ENCODE peak calls at places on chromosomes 16 and 17, in six cellular contexts. N, W, P, O, G and Y are unnamed samples.

GRCh38 chr16:82016964-82017363 is 5.7 kb upstream of the SDR42E1 start:
- DNase-seq in P (no peak), O (no peak), G (no peak), N (peak; percentile 98), W (peak; percentile 17), Y (no peak)

GRCh38 chr17:64354824-64355535 is 35.7 kb downstream of the PECAM1 start:
- DNase-seq in N (peak; percentile 58), O (no peak), G (no peak), P (no peak), W (no peak), Y (no peak)

GRCh38 chr17:37220609-37220953 is 155.2 kb upstream of the C17orf78 start:
- DNase-seq in P (no peak), G (no peak), O (no peak), N (peak; percentile 39), W (no peak), Y (no peak)

GRCh38 chr16:87119748-87120147 is 197.4 kb downstream of the C16orf95 start:
- DNase-seq in P (no peak), O (no peak), G (no peak), N (no peak), W (no peak), Y (no peak)

GRCh38 chr17:5592382-5592781 is 8.1 kb upstream of the NLRP1 start:
- DNase-seq in P (no peak), W (no peak), N (peak; percentile 52), G (no peak), O (no peak), Y (no peak)

GRCh38 chr16:24984101-24984500 is 31.1 kb downstream of the ARHGAP17 start:
- DNase-seq in O (no peak), W (no peak), N (no peak), P (no peak), G (no peak), Y (no peak)

GRCh38 chr16:27285676-27286196 is 17.2 kb upstream of the NSMCE1 start:
- DNase-seq in O (no peak), P (no peak), N (no peak), G (peak; percentile 47), W (peak; percentile 31), Y (no peak)

GRCh38 chr16:89491238-89491869 is 993 bp upstream of the ANKRD11 start:
- DNase-seq in O (no peak), P (no peak), N (peak; percentile 42), W (no peak), G (no peak), Y (no peak)

GRCh38 chr17:76716834-76717205 is 6.1 kb upstream of the MXRA7 start:
- DNase-seq in P (no peak), N (peak; percentile 98), W (no peak), G (no peak), O (no peak), Y (no peak)

GRCh38 chr16:12971216-12971615 is 69.8 kb downstream of the SHISA9 start:
- DNase-seq in W (no peak), G (no peak), O (peak; percentile 45), N (peak; percentile 46), P (peak; percentile 94), Y (no peak)

GRCh38 chr17:32971171-32971570 is 20.5 kb upstream of the SPACA3 start:
- DNase-seq in G (no peak), P (no peak), W (no peak), O (no peak), N (peak; percentile 34), Y (no peak)

GRCh38 chr17:49031965-49032928 is 35.1 kb downstream of the IGF2BP1 start:
- DNase-seq in P (no peak), G (no peak), O (peak; percentile 67), N (peak; percentile 77), W (peak; percentile 27), Y (no peak)

GRCh38 chr16:16118337-16118736 is 105.0 kb downstream of the ABCC6 start:
- DNase-seq in N (no peak), W (no peak), O (no peak), G (no peak), P (no peak), Y (no peak)

GRCh38 chr16:16121185-16121727 is 102.0 kb downstream of the ABCC6 start:
- DNase-seq in O (no peak), N (no peak), W (no peak), G (no peak), P (no peak), Y (no peak)

GRCh38 chr16:16122264-16122663 is 101.0 kb downstream of the ABCC6 start:
- DNase-seq in P (no peak), G (no peak), O (no peak), N (no peak), W (no peak), Y (no peak)

GRCh38 chr16:16120044-16120381 is 103.3 kb downstream of the ABCC6 start:
- DNase-seq in P (no peak), G (no peak), O (no peak), W (no peak), N (no peak), Y (no peak)

GRCh38 chr16:16120382-16121184 is 102.7 kb downstream of the ABCC6 start:
- DNase-seq in G (no peak), P (no peak), N (no peak), O (no peak), W (no peak), Y (no peak)
- TF ChIP-seq CTCF in G (no peak), P (no peak), N (no peak), O (no peak), W (no peak), Y (no peak)

DNA sequence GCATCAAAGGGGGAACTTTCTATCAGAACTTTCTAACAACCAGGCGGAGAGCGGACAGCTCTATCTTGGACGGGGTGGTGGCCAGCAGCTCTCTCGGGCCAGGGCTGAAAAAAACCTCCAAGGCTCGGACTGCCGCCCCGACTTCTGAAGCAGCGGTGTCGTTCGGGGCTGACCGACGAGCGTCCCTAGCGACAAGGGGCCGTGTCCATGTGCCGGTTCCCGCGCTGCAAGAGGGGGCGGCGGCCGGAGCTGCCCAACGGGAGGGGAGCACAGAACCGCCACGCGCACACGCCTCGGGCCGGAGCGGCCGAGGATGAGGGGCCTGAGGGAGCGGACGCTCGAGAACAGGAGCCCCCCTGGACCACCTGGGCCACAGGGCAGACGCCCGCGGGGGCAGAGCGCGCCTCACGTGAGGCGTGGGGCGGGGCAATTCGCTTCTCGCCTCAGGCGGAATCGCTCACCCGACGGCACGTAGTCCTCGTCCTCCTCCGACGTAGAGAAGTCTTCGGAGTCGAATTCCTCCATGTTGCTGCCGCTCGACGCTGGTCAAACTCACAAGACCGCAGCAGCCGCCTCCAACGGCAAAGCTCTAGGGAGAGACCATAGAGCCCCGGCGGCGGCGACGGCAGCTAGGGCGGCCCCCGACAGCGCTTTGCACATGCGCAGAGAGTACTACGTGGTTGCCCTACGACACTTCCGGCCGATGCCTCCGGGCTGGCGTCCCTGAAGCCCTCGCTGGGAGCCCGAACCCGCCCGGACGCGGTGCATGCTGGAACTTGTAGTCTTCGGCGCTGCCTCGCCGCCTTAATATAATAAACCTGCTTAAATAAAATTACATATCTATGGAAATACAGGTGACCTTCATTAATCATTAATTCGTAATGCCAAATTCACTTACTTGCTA is at the start of gene CFDP1:
- DNase-seq in G (peak; percentile 98), O (peak; percentile 95), N (peak; percentile 91), P (peak; percentile 63), W (peak; percentile 91), Y (peak; percentile 99)
- TF ChIP-seq CTCF in G (no peak), O (no peak), N (no peak), P (no peak), W (peak; percentile 29), Y (no peak)

DNA sequence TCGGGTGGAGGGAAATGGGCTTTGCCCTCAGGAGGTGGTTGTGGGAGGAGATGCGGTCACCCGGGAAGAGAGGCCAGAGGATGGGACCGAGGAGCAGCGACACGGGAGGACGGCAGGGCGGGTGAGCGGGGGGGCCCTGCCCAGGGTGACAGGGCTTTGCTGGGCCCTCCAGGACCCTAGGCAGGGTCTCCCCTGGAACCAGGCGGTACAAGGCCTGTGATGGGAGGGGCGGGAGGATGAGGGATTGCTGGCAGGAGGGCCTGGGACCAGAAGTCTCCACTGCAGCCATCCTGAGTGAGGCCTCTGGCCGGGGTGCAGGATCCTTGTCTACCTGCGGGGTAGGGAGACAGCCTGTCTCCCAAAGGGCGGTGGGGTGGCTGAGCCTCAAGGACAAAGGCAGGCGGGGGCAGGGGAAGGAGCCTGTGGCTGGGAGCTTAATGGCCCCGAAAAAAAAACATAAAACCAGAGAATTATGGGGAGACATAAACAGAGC is 66.9 kb downstream of the SREBF1 start:
- DNase-seq in W (no peak), N (no peak), G (no peak), P (no peak), O (no peak), Y (no peak)
- TF ChIP-seq CTCF in W (no peak), N (no peak), G (no peak), P (no peak), O (no peak), Y (no peak)

GRCh38 chr16:83882118-83882879 is 16.6 kb upstream of the MLYCD start:
- DNase-seq in G (no peak), O (no peak), W (no peak), N (no peak), P (no peak), Y (no peak)

GRCh38 chr16:83878838-83879237 is 20.1 kb upstream of the MLYCD start:
- DNase-seq in G (no peak), W (peak; percentile 62), P (no peak), N (peak; percentile 64), O (no peak), Y (no peak)
- TF ChIP-seq CTCF in G (peak; percentile 45), W (peak; percentile 70), P (peak; percentile 55), N (peak; percentile 73), O (peak; percentile 63), Y (peak; percentile 73)